ENCODE peak calls at places on chromosomes 2 and 18, in six cellular contexts. B is NCI-H774, K is nucleus accumbens, E is endothelial cell, G is endodermal cell, C is amniotic stem cell. X is an unnamed sample.

GRCh38 chr2:124027182-124027581 is 2.1 kb downstream of the CNTNAP5 start:
- DNase-seq in E (peak; percentile 50), C (peak; percentile 1), G (peak; percentile 62), K (no peak), B (peak; percentile 75), X (peak; percentile 46)

GRCh38 chr2:37276291-37276690 is 44.8 kb downstream of the NDUFAF7 start:
- DNase-seq in B (no peak), E (no peak), C (no peak), G (no peak), K (no peak), X (no peak)

GRCh38 chr18:80200171-80200931 is 47.0 kb downstream of the PARD6G start:
- DNase-seq in G (peak; percentile 77), C (no peak), B (no peak), E (no peak), K (peak; percentile 32), X (peak; percentile 35)

GRCh38 chr2:38037757-38038615 is 38.0 kb downstream of the CYP1B1 start:
- DNase-seq in B (no peak), G (peak; percentile 81), K (peak; percentile 22), E (peak; percentile 42), C (no peak), X (peak; percentile 29)

GRCh38 chr18:57762686-57763085 is 40.4 kb downstream of the ATP8B1 start:
- DNase-seq in G (no peak), B (no peak), C (no peak), E (no peak), K (no peak), X (no peak)

GRCh38 chr18:77339623-77340022 is 90.0 kb downstream of the GALR1 start:
- DNase-seq in K (no peak), C (no peak), G (no peak), B (no peak), E (no peak), X (no peak)

GRCh38 chr18:80228051-80228848 is 19.1 kb downstream of the PARD6G start:
- DNase-seq in B (no peak), E (no peak), K (no peak), G (no peak), C (no peak), X (no peak)

GRCh38 chr2:79993144-79993543 is 311.4 kb downstream of the LRRTM1 start:
- DNase-seq in G (no peak), C (no peak), B (no peak), K (no peak), E (no peak), X (peak; percentile 61)

GRCh38 chr2:28429636-28430376 is 37.1 kb downstream of the FOSL2 start:
- DNase-seq in E (no peak), B (no peak), G (no peak), C (no peak), K (no peak), X (no peak)

GRCh38 chr18:75170916-75171315 is 38.0 kb downstream of the PTGR3 start:
- DNase-seq in C (no peak), B (no peak), K (no peak), E (no peak), G (peak; percentile 46), X (no peak)

GRCh38 chr2:107553045-107553444 is 273.6 kb upstream of the RGPD4 start:
- DNase-seq in G (no peak), E (no peak), C (no peak), B (no peak), K (no peak), X (no peak)

GRCh38 chr2:65390134-65390533 is 42.3 kb downstream of the SPRED2 start:
- DNase-seq in C (no peak), K (no peak), B (no peak), G (no peak), E (no peak), X (no peak)

GRCh38 chr2:199979841-199980628 is 24.7 kb downstream of the MAIP1 start:
- DNase-seq in G (peak; percentile 96), C (peak; percentile 72), K (peak; percentile 62), E (peak; percentile 88), B (peak; percentile 69), X (peak; percentile 59)

GRCh38 chr18:46042571-46043123 is 29.4 kb downstream of the PSTPIP2 start:
- DNase-seq in C (no peak), E (no peak), B (no peak), K (no peak), G (no peak), X (peak; percentile 92)

GRCh38 chr2:66466435-66466834 is 31.5 kb downstream of the MEIS1 start:
- DNase-seq in E (no peak), K (no peak), C (no peak), B (no peak), G (no peak), X (no peak)

GRCh38 chr2:171553858-171554257 is 31.6 kb downstream of the CYBRD1 start:
- DNase-seq in E (no peak), C (no peak), K (no peak), B (peak; percentile 90), G (peak; percentile 46), X (no peak)

GRCh38 chr2:26978061-26978596 is 7.7 kb downstream of the MAPRE3 start:
- DNase-seq in G (no peak), E (no peak), C (no peak), B (peak; percentile 30), K (no peak), X (no peak)

GRCh38 chr2:239710953-239711861 is 310.4 kb upstream of the HDAC4 start:
- DNase-seq in K (no peak), B (no peak), C (no peak), G (peak; percentile 50), E (no peak), X (no peak)

GRCh38 chr2:152034257-152034801 is 64.5 kb downstream of the CACNB4 start:
- DNase-seq in B (no peak), K (no peak), C (no peak), E (no peak), G (peak; percentile 80), X (no peak)

GRCh38 chr2:146806295-146807005 is 1038.4 kb upstream of the ACVR2A start:
- DNase-seq in C (no peak), G (no peak), E (no peak), K (no peak), B (no peak), X (no peak)

GRCh38 chr2:144509548-144510205 is 10.2 kb downstream of the ZEB2 start:
- DNase-seq in B (no peak), K (no peak), C (no peak), E (no peak), G (no peak), X (peak; percentile 58)

GRCh38 chr2:74843371-74844298 is 9.7 kb downstream of the HK2 start:
- DNase-seq in B (no peak), E (peak; percentile 12), C (peak; percentile 52), K (no peak), G (no peak), X (peak; percentile 40)

GRCh38 chr18:10715791-10716190 is 190.0 kb downstream of the NAPG start:
- DNase-seq in E (no peak), B (no peak), G (no peak), C (no peak), K (no peak), X (no peak)

GRCh38 chr2:44277541-44277940 is 2.3 kb downstream of the SLC3A1 start:
- DNase-seq in E (no peak), C (no peak), B (no peak), K (no peak), G (no peak), X (no peak)

GRCh38 chr2:62382122-62382521 is 123.9 kb downstream of the TMEM17 start:
- DNase-seq in E (no peak), K (no peak), G (no peak), B (no peak), C (no peak), X (no peak)

X was measured in MV-4-11.